ENCODE peak calls at places on chromosomes 12 and 14, in six cellular contexts. One of them, this sample, is unnamed.

GRCh38 chr14:69010632-69011031 is 31.5 kb upstream of the ACTN1 start:
- DNase-seq in amygdala: no peak
- DNase-seq in lower lobe of right lung: no peak
- DNase-seq in HTR-8/SVneo: no peak
- DNase-seq in AG04450: no peak
- DNase-seq in glomerular endothelial cell: no peak
- DNase-seq in this sample: no peak

GRCh38 chr14:23409475-23409874 is 1.4 kb upstream of the MYH6 start:
- DNase-seq in glomerular endothelial cell: no peak
- DNase-seq in HTR-8/SVneo: no peak
- DNase-seq in amygdala: no peak
- DNase-seq in AG04450: no peak
- DNase-seq in lower lobe of right lung: no peak
- DNase-seq in this sample: no peak

GRCh38 chr12:45725631-45726593 is 3.6 kb upstream of the ARID2 start:
- DNase-seq in AG04450: no peak
- DNase-seq in glomerular endothelial cell: no peak
- DNase-seq in lower lobe of right lung: no peak
- DNase-seq in amygdala: no peak
- DNase-seq in HTR-8/SVneo: peak
- DNase-seq in this sample: no peak

GRCh38 chr12:76836633-76837032 is 42.2 kb downstream of the CSRP2 start:
- DNase-seq in glomerular endothelial cell: no peak
- DNase-seq in amygdala: no peak
- DNase-seq in AG04450: no peak
- DNase-seq in HTR-8/SVneo: no peak
- DNase-seq in lower lobe of right lung: no peak
- DNase-seq in this sample: no peak

GRCh38 chr12:10293570-10294227 is 14.0 kb upstream of the KLRD1 start:
- DNase-seq in glomerular endothelial cell: no peak
- DNase-seq in HTR-8/SVneo: no peak
- DNase-seq in AG04450: no peak
- DNase-seq in amygdala: no peak
- DNase-seq in lower lobe of right lung: no peak
- DNase-seq in this sample: no peak

GRCh38 chr12:30823140-30823669 is 68.5 kb upstream of the CAPRIN2 start:
- DNase-seq in lower lobe of right lung: peak
- DNase-seq in glomerular endothelial cell: no peak
- DNase-seq in HTR-8/SVneo: no peak
- DNase-seq in AG04450: no peak
- DNase-seq in amygdala: no peak
- DNase-seq in this sample: no peak

GRCh38 chr14:100775831-100776591 is 49.3 kb downstream of the DLK1 start:
- DNase-seq in HTR-8/SVneo: no peak
- DNase-seq in amygdala: no peak
- DNase-seq in lower lobe of right lung: no peak
- DNase-seq in AG04450: no peak
- DNase-seq in glomerular endothelial cell: no peak
- DNase-seq in this sample: no peak

GRCh38 chr12:57631566-57632368 is 1.2 kb downstream of the B4GALNT1 start:
- DNase-seq in HTR-8/SVneo: no peak
- DNase-seq in amygdala: no peak
- DNase-seq in glomerular endothelial cell: no peak
- DNase-seq in lower lobe of right lung: no peak
- DNase-seq in AG04450: no peak
- DNase-seq in this sample: no peak

GRCh38 chr12:58502236-58502635 is 418.1 kb downstream of the LRIG3 start:
- DNase-seq in lower lobe of right lung: no peak
- DNase-seq in amygdala: no peak
- DNase-seq in HTR-8/SVneo: no peak
- DNase-seq in AG04450: no peak
- DNase-seq in glomerular endothelial cell: no peak
- DNase-seq in this sample: no peak

GRCh38 chr12:64010069-64010686 is 165.7 kb downstream of the SRGAP1 start:
- DNase-seq in amygdala: no peak
- DNase-seq in AG04450: peak
- DNase-seq in lower lobe of right lung: no peak
- DNase-seq in glomerular endothelial cell: no peak
- DNase-seq in HTR-8/SVneo: peak
- DNase-seq in this sample: no peak

GRCh38 chr14:53954551-53955233 is 1.9 kb downstream of the BMP4 start:
- DNase-seq in AG04450: no peak
- DNase-seq in amygdala: no peak
- DNase-seq in HTR-8/SVneo: no peak
- DNase-seq in lower lobe of right lung: no peak
- DNase-seq in glomerular endothelial cell: no peak
- DNase-seq in this sample: no peak

GRCh38 chr12:3601466-3602150 is 110.6 kb downstream of the PRMT8 start:
- DNase-seq in lower lobe of right lung: no peak
- DNase-seq in HTR-8/SVneo: no peak
- DNase-seq in AG04450: no peak
- DNase-seq in glomerular endothelial cell: no peak
- DNase-seq in amygdala: no peak
- DNase-seq in this sample: no peak

GRCh38 chr14:104318558-104319488 is 180.4 kb downstream of the KIF26A start:
- DNase-seq in lower lobe of right lung: peak
- DNase-seq in AG04450: no peak
- DNase-seq in glomerular endothelial cell: no peak
- DNase-seq in HTR-8/SVneo: no peak
- DNase-seq in amygdala: no peak
- DNase-seq in this sample: no peak

GRCh38 chr12:42255221-42255874 is 17.3 kb upstream of the YAF2 start:
- DNase-seq in glomerular endothelial cell: no peak
- DNase-seq in HTR-8/SVneo: no peak
- DNase-seq in lower lobe of right lung: no peak
- DNase-seq in amygdala: no peak
- DNase-seq in AG04450: no peak
- DNase-seq in this sample: no peak

GRCh38 chr12:6391013-6391412 is 7.1 kb downstream of the LTBR start:
- DNase-seq in lower lobe of right lung: no peak
- DNase-seq in glomerular endothelial cell: no peak
- DNase-seq in amygdala: no peak
- DNase-seq in HTR-8/SVneo: no peak
- DNase-seq in AG04450: no peak
- DNase-seq in this sample: no peak

GRCh38 chr12:69835048-69835447 is 10.0 kb downstream of the MYRFL start:
- DNase-seq in amygdala: no peak
- DNase-seq in AG04450: no peak
- DNase-seq in lower lobe of right lung: no peak
- DNase-seq in glomerular endothelial cell: no peak
- DNase-seq in HTR-8/SVneo: no peak
- DNase-seq in this sample: no peak

GRCh38 chr12:103771466-103771865 is 69.6 kb downstream of the NT5DC3 start:
- DNase-seq in lower lobe of right lung: no peak
- DNase-seq in glomerular endothelial cell: no peak
- DNase-seq in AG04450: no peak
- DNase-seq in amygdala: no peak
- DNase-seq in HTR-8/SVneo: peak
- DNase-seq in this sample: peak

GRCh38 chr12:77357654-77358053 is 292.3 kb upstream of the E2F7 start:
- DNase-seq in lower lobe of right lung: no peak
- DNase-seq in AG04450: no peak
- DNase-seq in glomerular endothelial cell: no peak
- DNase-seq in HTR-8/SVneo: no peak
- DNase-seq in amygdala: no peak
- DNase-seq in this sample: no peak

GRCh38 chr12:67434653-67435375 is 165.7 kb downstream of the CAND1 start:
- DNase-seq in HTR-8/SVneo: peak
- DNase-seq in AG04450: peak
- DNase-seq in lower lobe of right lung: no peak
- DNase-seq in glomerular endothelial cell: no peak
- DNase-seq in amygdala: no peak
- DNase-seq in this sample: peak

GRCh38 chr12:84508325-84508861 is 404.2 kb downstream of the SLC6A15 start:
- DNase-seq in lower lobe of right lung: no peak
- DNase-seq in glomerular endothelial cell: no peak
- DNase-seq in HTR-8/SVneo: peak
- DNase-seq in amygdala: no peak
- DNase-seq in AG04450: no peak
- DNase-seq in this sample: peak

GRCh38 chr12:104890463-104891096 is 67.5 kb downstream of the SLC41A2 start:
- DNase-seq in amygdala: no peak
- DNase-seq in glomerular endothelial cell: no peak
- DNase-seq in AG04450: no peak
- DNase-seq in lower lobe of right lung: no peak
- DNase-seq in HTR-8/SVneo: no peak
- DNase-seq in this sample: no peak

GRCh38 chr14:99780690-99781089 is 12.5 kb upstream of the EML1 start:
- DNase-seq in AG04450: no peak
- DNase-seq in amygdala: no peak
- DNase-seq in glomerular endothelial cell: no peak
- DNase-seq in lower lobe of right lung: no peak
- DNase-seq in HTR-8/SVneo: no peak
- DNase-seq in this sample: no peak